ENCODE peak calls at places on chromosomes 4 and X, in four cellular contexts. X, U, D and V are unnamed samples. For H3K4me1 and H3K27me3, the result is how much of the 10 kb centered on the place peaks cover.

GRCh38 chr4:77931452-77932135 is 69.0 kb downstream of the MRPL1 start:
- DNase-seq in X (peak), D (no peak), U (no peak), V (no peak)

GRCh38 chr4:93731448-93731847 is 97.1 kb upstream of the ATOH1 start:
- DNase-seq in U (no peak), X (no peak), D (no peak), V (no peak)

GRCh38 chrX:24426340-24426913 is 38.7 kb upstream of the PDK3 start:
- DNase-seq in X (peak), U (no peak), D (peak), V (no peak)

GRCh38 chr4:94763500-94763899 is 5.7 kb downstream of the BMPR1B start:
- DNase-seq in U (no peak), X (no peak), D (no peak), V (no peak)

GRCh38 chr4:143559757-143560147 is 46.2 kb downstream of the SMARCA5 start:
- DNase-seq in U (no peak), X (peak), D (no peak), V (no peak)

GRCh38 chr4:25180524-25181131 is 20.4 kb upstream of the SEPSECS start:
- DNase-seq in U (no peak), X (peak), D (peak), V (peak)

GRCh38 chr4:51895816-51896408 is 53.0 kb downstream of the DCUN1D4 start:
- DNase-seq in X (peak), U (peak), D (peak), V (peak)

GRCh38 chr4:180436366-180436765 is 1806.8 kb upstream of the TENM3 start:
- DNase-seq in U (no peak), D (no peak), X (no peak), V (no peak)

DNA sequence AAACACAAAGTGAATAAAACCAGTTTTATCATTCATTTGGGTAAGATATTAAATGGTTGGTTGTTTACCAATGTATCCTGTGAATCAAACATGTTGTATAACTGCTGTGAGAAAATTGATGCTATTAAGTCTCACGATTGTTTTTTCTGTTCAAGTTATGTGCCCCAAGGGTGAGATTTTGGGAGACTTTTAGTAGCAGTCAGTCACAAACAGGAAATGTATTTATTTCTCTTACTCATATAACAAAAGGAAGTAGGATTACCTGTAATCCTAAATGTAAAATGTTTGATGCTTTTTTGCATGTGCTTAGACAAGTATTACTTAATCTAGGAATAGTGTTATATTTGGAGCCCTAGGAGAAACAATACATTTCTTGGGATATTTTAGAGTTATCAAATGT is 39.2 kb downstream of the MTHFD2L start:
- DNase-seq in D (no peak), X (no peak), U (no peak), V (no peak)
- TF ChIP-seq CTCF in D (no peak), X (no peak), U (no peak), V (no peak)

DNA sequence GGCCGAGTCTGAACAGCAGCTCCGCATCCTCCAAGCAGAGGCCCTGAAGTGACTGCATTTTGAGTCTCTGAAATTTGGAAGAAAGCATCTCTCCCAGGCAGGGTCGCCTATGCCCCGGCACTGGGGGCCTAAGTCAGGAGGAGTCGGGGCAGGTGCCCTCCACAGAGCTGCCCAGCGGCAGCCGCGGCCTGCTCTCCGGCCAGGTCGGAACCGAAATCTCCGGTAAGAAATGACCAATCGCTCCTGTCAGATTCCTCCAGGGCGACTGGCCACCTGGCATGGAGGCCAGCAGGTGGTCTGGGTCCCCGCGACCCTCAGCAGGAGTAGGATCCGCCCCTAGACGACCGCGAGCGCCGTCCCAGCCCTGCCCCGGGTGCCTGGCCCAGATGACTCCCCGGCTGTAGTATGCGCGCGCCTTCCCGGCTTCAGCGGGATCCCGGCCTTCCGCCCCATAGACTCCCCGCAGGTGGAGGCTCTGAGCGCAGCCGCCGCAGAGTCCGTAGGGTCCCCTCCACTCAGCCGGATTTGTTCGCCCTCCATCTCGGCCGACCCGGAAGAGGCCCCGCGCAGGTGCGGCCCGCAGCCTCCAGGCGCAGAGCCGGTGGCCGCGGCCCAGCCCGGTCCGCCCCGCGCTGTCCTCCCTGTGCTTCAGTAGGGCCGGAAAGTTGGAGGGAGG is 1.5 kb downstream of the NKX1-1 start:
- DNase-seq in U (peak), X (no peak), D (no peak), V (peak)
- H3K4me1 ChIP-seq in U (under half), X (under half), D (under half), V (under half)

DNA sequence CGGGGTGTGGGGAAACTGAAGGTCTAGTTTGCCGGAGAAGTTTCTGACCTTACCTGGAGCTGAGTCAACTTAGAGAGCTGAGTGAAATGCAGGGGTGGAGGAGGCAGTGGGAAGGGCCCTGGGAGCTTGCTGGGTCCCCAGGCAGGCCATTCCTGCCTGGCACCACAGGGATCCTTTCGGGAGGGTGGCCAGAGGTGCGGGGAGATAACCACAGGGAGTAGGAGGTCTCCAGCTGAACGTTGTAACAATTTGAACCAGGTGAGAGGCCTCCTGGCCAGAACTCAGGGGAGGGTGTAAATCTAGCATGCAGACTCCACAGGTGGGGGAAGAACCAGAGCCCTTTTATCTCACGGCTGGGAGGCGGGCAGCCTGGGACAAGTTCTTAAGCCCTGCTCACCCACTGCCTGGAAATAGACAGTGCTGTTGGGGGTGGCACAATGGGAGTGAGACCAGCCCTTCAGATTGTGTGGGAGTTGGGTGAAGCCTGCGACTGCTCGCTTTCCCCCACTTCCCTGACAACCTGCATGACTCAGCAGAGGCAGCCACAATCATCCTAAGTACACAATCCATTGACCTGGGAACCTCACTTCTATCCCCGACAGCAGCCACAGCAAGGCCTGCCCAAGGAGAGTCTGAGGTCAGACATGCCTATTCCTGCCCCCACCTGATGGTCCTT is 247.4 kb downstream of the ADGRA3 start:
- DNase-seq in U (no peak), X (no peak), D (peak), V (no peak)
- H3K27me3 ChIP-seq in U (under half), X (under half), D (under half), V (under half)

GRCh38 chr4:107755841-107756356 is 35.9 kb upstream of the PAPSS1 start:
- DNase-seq in D (peak), U (no peak), X (no peak), V (no peak)

GRCh38 chr4:107760281-107760947 is 40.4 kb upstream of the PAPSS1 start:
- DNase-seq in U (no peak), D (peak), X (peak), V (peak)

GRCh38 chr4:107757293-107757692 is 37.3 kb upstream of the PAPSS1 start:
- DNase-seq in X (no peak), U (no peak), D (no peak), V (no peak)

DNA sequence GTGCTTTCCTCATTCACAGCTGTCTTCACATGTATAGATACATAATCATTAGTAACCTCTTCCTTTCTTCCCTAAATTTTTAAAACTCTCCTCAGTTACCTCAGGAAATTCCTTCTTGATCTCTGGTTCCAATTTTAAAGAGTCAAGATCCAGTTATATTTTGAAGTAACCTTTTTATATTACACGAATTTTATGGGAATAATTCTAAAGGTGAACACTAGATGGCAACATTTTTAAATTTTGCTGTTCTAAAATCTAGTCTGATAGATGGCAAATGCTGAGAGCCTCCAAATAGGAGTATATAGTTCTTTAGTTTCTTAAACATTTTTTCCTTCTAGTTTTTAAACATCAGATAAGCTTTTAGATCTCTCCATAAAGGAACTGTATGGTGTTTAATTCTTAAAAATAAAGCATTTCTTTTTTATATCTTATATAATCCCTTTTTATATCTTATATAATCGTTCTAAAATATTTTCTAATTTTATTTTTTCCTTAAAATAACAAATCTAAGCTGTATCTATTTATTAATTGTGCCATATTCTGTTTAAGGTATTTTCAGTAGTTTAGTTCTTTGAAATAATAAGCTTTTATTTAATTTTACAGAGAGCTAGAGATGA is 37.9 kb upstream of the PAPSS1 start:
- DNase-seq in U (no peak), X (peak), D (peak), V (no peak)
- TF ChIP-seq CTCF in U (peak), X (peak), D (no peak), V (peak)

DNA sequence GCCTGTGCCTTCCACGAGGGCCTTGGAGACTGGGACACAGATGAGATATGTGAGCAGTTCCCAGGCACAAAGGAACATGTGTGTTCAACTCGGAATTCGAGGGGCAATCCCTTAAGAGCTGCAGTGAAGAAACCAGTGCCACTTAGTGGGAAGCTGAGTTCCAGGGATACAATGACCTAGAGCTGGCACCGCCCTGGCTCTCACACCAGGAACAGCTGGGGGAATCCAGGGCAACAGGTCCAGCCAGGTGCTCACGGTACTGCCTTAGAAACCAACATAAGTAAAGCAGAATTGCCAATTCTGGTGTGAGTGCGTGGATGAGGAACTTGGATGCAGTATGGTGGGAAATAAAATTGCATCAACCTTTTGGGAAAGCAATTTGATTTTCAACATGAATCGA is 122.9 kb downstream of the AFAP1 start:
- DNase-seq in X (no peak), U (no peak), D (no peak), V (no peak)
- H3K4me1 ChIP-seq in X (under half), U (half or more), D (under half), V (under half)